ENCODE peak calls at places on chromosomes 11 and 22, in ten cellular contexts. U is foreskin keratinocyte; Q is A172; R is midbrain; G is effector CD4-positive, alpha-beta T cell; J is renal cortical epithelial cell; I is erythroblast; C is AG20443; P is stimulated activated CD4-positive, alpha-beta T cell treated with anti-CD3 and anti-CD28 coated beads, TNF-alpha, amount 100 ng/mL, for 48 hours; K is bronchial epithelial cell. O is an unnamed sample.

GRCh38 chr11:108732395-108732794 is 67.5 kb downstream of the DDX10 start:
- DNase-seq in R (no peak), K (no peak), U (no peak), Q (no peak), I (no peak), J (no peak), C (no peak), P (no peak), G (no peak), O (no peak)

GRCh38 chr11:75308116-75308515 is 43.3 kb downstream of the ARRB1 start:
- DNase-seq in C (no peak), J (no peak), R (no peak), K (no peak), P (no peak), I (no peak), G (no peak), U (no peak), Q (no peak), O (no peak)

GRCh38 chr22:20028855-20029549 is 8.1 kb downstream of the TANGO2 start:
- DNase-seq in Q (no peak), R (peak), P (no peak), J (no peak), I (no peak), C (no peak), G (no peak), K (no peak), U (no peak), O (no peak)

GRCh38 chr22:23242473-23243001 is 62.2 kb downstream of the BCR start:
- DNase-seq in J (no peak), Q (no peak), R (no peak), P (no peak), I (no peak), G (no peak), C (no peak), U (no peak), K (no peak), O (no peak)

GRCh38 chr11:132981146-132981956 is 551.0 kb downstream of the OPCML start:
- DNase-seq in J (no peak), I (peak), Q (no peak), R (no peak), K (no peak), C (no peak), P (no peak), U (no peak), G (no peak), O (no peak)

GRCh38 chr11:61102667-61103491 is 590 bp downstream of the CD5 start:
- DNase-seq in P (no peak), I (no peak), K (no peak), R (no peak), Q (no peak), C (no peak), U (no peak), G (no peak), J (no peak), O (no peak)

GRCh38 chr22:45262931-45263789 is 21.6 kb upstream of the UPK3A start:
- DNase-seq in P (no peak), C (no peak), Q (no peak), K (no peak), R (no peak), J (no peak), U (no peak), G (no peak), I (peak), O (no peak)

GRCh38 chr22:42247596-42247995 is 22.9 kb downstream of the TCF20 start:
- DNase-seq in R (no peak), Q (no peak), P (no peak), C (no peak), I (no peak), G (no peak), J (no peak), U (no peak), K (peak), O (no peak)

GRCh38 chr11:65591939-65592814 is 3.4 kb downstream of the KCNK7 start:
- DNase-seq in U (no peak), G (no peak), I (no peak), Q (no peak), C (peak), J (peak), P (no peak), R (no peak), K (no peak), O (no peak)

O was measured in T-helper 17 cell.